ENCODE peak calls at places on chromosomes 11 and 22, in four cellular contexts. One of them, this sample, is unnamed.

GRCh38 chr11:96257972-96258951 is 84.7 kb downstream of the MAML2 start:
- DNase-seq in nephron progenitor cell: no peak
- DNase-seq in lower lobe of right lung: no peak
- DNase-seq in epithelial cell of proximal tubule: no peak
- DNase-seq in this sample: no peak

GRCh38 chr11:64266339-64266738 is 15.0 kb downstream of the PLCB3 start:
- DNase-seq in lower lobe of right lung: no peak
- DNase-seq in nephron progenitor cell: no peak
- DNase-seq in epithelial cell of proximal tubule: no peak
- DNase-seq in this sample: no peak

GRCh38 chr11:118691926-118692830 is 12.7 kb upstream of the TREH start:
- DNase-seq in nephron progenitor cell: no peak
- DNase-seq in lower lobe of right lung: no peak
- DNase-seq in epithelial cell of proximal tubule: no peak
- DNase-seq in this sample: no peak

GRCh38 chr11:98307827-98308491 is 712.8 kb upstream of the CNTN5 start:
- DNase-seq in nephron progenitor cell: no peak
- DNase-seq in lower lobe of right lung: no peak
- DNase-seq in epithelial cell of proximal tubule: no peak
- DNase-seq in this sample: no peak

GRCh38 chr11:27718346-27718852 is 18.1 kb upstream of the BDNF start:
- DNase-seq in epithelial cell of proximal tubule: peak; percentile 56
- DNase-seq in lower lobe of right lung: no peak
- DNase-seq in nephron progenitor cell: peak; percentile 73
- DNase-seq in this sample: no peak

GRCh38 chr11:67667490-67668190 is 6.8 kb downstream of the ALDH3B2 start:
- DNase-seq in epithelial cell of proximal tubule: no peak
- DNase-seq in lower lobe of right lung: no peak
- DNase-seq in nephron progenitor cell: no peak
- DNase-seq in this sample: no peak

GRCh38 chr11:72721689-72722049 is 30.5 kb downstream of the ARAP1 start:
- DNase-seq in nephron progenitor cell: no peak
- DNase-seq in epithelial cell of proximal tubule: no peak
- DNase-seq in lower lobe of right lung: peak; percentile 75
- DNase-seq in this sample: no peak

GRCh38 chr22:43777204-43777671 is 34.9 kb downstream of the EFCAB6 start:
- DNase-seq in nephron progenitor cell: no peak
- DNase-seq in epithelial cell of proximal tubule: peak; percentile 33
- DNase-seq in lower lobe of right lung: no peak
- DNase-seq in this sample: no peak

GRCh38 chr11:120179071-120179672 is 31.7 kb upstream of the OAF start:
- DNase-seq in lower lobe of right lung: no peak
- DNase-seq in epithelial cell of proximal tubule: no peak
- DNase-seq in nephron progenitor cell: no peak
- DNase-seq in this sample: no peak

GRCh38 chr11:121248496-121248895 is 44.1 kb upstream of the SC5D start:
- DNase-seq in lower lobe of right lung: no peak
- DNase-seq in nephron progenitor cell: no peak
- DNase-seq in epithelial cell of proximal tubule: no peak
- DNase-seq in this sample: no peak

GRCh38 chr11:63761870-63762661 is 6.5 kb downstream of the ZFTA start:
- DNase-seq in epithelial cell of proximal tubule: no peak
- DNase-seq in nephron progenitor cell: peak; percentile 40
- DNase-seq in lower lobe of right lung: no peak
- DNase-seq in this sample: no peak

GRCh38 chr22:45317551-45318167 is 7.9 kb downstream of the FAM118A start:
- DNase-seq in nephron progenitor cell: no peak
- DNase-seq in epithelial cell of proximal tubule: no peak
- DNase-seq in lower lobe of right lung: no peak
- DNase-seq in this sample: no peak

GRCh38 chr11:16124390-16124789 is 232.0 kb downstream of the SOX6 start:
- DNase-seq in nephron progenitor cell: no peak
- DNase-seq in epithelial cell of proximal tubule: no peak
- DNase-seq in lower lobe of right lung: no peak
- DNase-seq in this sample: no peak

GRCh38 chr11:106077609-106078517 is at the start of gene AASDHPPT:
- DNase-seq in lower lobe of right lung: no peak
- DNase-seq in nephron progenitor cell: peak; percentile 68
- DNase-seq in epithelial cell of proximal tubule: no peak
- DNase-seq in this sample: no peak

GRCh38 chr22:46056169-46057041 is 79.4 kb upstream of the WNT7B start:
- DNase-seq in nephron progenitor cell: no peak
- DNase-seq in lower lobe of right lung: peak; percentile 54
- DNase-seq in epithelial cell of proximal tubule: no peak
- DNase-seq in this sample: no peak

GRCh38 chr22:49589811-49590210 is 237.9 kb downstream of the BRD1 start:
- DNase-seq in epithelial cell of proximal tubule: no peak
- DNase-seq in lower lobe of right lung: peak; percentile 30
- DNase-seq in nephron progenitor cell: no peak
- DNase-seq in this sample: no peak

DNA sequence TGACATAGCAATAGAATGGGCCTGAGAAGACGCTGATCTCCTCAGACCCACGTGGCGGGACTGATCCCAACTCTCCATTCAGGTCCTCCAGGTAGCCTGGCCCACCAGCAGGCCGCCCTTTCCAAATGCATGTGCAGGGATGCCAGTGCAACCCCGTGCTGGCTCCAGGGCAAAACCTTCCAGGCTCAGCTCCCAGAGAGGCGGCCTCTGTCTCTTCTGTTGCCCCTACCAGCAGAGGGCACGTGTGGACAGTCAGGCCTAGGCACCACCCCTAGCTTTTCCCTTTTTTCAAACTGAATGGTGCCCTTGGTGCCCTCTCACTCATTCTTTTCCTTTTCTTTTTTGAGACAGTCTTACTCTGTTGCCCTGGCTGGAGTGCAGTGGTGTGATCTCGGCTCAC is 121.7 kb downstream of the OSBP2 start:
- DNase-seq in nephron progenitor cell: no peak
- DNase-seq in lower lobe of right lung: no peak
- DNase-seq in epithelial cell of proximal tubule: no peak
- DNase-seq in this sample: no peak
- TF ChIP-seq CTCF in nephron progenitor cell: no peak
- TF ChIP-seq CTCF in lower lobe of right lung: no peak
- TF ChIP-seq CTCF in epithelial cell of proximal tubule: peak; percentile 18
- TF ChIP-seq CTCF in this sample: no peak

GRCh38 chr11:22189660-22190059 is 3.2 kb upstream of the ANO5 start:
- DNase-seq in epithelial cell of proximal tubule: no peak
- DNase-seq in lower lobe of right lung: no peak
- DNase-seq in nephron progenitor cell: no peak
- DNase-seq in this sample: no peak

GRCh38 chr11:22192642-22193347 is at the start of gene ANO5:
- DNase-seq in nephron progenitor cell: peak; percentile 86
- DNase-seq in epithelial cell of proximal tubule: no peak
- DNase-seq in lower lobe of right lung: peak; percentile 73
- DNase-seq in this sample: peak; percentile 46

GRCh38 chr11:22190827-22191463 is 1.9 kb upstream of the ANO5 start:
- DNase-seq in lower lobe of right lung: no peak
- DNase-seq in nephron progenitor cell: no peak
- DNase-seq in epithelial cell of proximal tubule: no peak
- DNase-seq in this sample: no peak

GRCh38 chr11:22193348-22194051 is 615 bp downstream of the ANO5 start:
- DNase-seq in epithelial cell of proximal tubule: no peak
- DNase-seq in nephron progenitor cell: peak; percentile 46
- DNase-seq in lower lobe of right lung: peak; percentile 48
- DNase-seq in this sample: no peak

DNA sequence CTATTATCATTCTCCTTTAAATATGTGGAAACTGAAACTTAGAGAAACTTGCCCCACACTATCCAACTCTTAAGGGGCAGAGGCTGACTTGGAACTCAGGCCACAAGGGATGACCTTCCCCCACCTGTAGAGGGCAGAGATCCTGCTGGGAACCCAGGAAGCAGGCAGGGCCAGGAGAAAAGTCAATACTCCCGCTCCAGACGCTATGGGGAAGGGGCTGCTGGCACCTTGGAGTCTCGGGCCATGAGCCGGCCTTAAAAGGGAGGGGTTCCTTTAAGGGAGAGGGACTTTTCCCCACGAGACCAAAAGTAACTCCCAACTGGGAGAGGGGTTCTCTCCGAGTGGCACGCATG is 620 bp upstream of the ANO5 start:
- DNase-seq in epithelial cell of proximal tubule: no peak
- DNase-seq in nephron progenitor cell: no peak
- DNase-seq in lower lobe of right lung: no peak
- DNase-seq in this sample: no peak
- TF ChIP-seq CTCF in epithelial cell of proximal tubule: peak; percentile 53
- TF ChIP-seq CTCF in nephron progenitor cell: peak; percentile 16
- TF ChIP-seq CTCF in lower lobe of right lung: peak; percentile 27
- TF ChIP-seq CTCF in this sample: no peak

GRCh38 chr11:66543263-66544107 is 2.4 kb downstream of the ZDHHC24 start:
- DNase-seq in lower lobe of right lung: peak; percentile 66
- DNase-seq in epithelial cell of proximal tubule: no peak
- DNase-seq in nephron progenitor cell: peak; percentile 70
- DNase-seq in this sample: no peak
- TF ChIP-seq CTCF in lower lobe of right lung: peak; percentile 53
- TF ChIP-seq CTCF in epithelial cell of proximal tubule: no peak
- TF ChIP-seq CTCF in nephron progenitor cell: peak; percentile 36
- TF ChIP-seq CTCF in this sample: peak; percentile 45

GRCh38 chr22:20128902-20129746 is 2.5 kb upstream of the ZDHHC8 start:
- DNase-seq in nephron progenitor cell: no peak
- DNase-seq in epithelial cell of proximal tubule: no peak
- DNase-seq in lower lobe of right lung: no peak
- DNase-seq in this sample: no peak
- TF ChIP-seq CTCF in nephron progenitor cell: peak; percentile 13
- TF ChIP-seq CTCF in epithelial cell of proximal tubule: peak; percentile 57
- TF ChIP-seq CTCF in lower lobe of right lung: no peak
- TF ChIP-seq CTCF in this sample: peak; percentile 27

DNA sequence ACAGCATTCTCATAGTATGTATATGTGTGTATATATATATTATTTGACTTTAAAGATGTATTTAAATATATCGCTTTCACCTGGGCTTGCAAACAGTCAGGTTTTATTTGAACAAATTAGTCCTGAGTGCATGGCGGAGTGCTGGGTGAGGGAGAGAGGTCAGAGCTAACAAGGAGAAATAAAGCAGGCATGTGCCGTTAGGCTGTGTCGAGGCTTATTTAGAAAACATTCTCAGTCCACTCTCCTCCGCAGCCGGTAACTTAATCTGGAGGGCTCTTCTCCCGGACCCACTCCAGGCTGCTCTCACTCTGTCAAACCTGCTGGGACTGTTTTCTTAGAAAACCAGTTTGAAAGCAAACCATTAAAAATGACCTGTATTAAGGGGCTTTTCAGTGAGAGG is 455.9 kb downstream of the MN1 start:
- DNase-seq in nephron progenitor cell: peak; percentile 16
- DNase-seq in epithelial cell of proximal tubule: no peak
- DNase-seq in lower lobe of right lung: no peak
- DNase-seq in this sample: no peak
- TF ChIP-seq CTCF in nephron progenitor cell: no peak
- TF ChIP-seq CTCF in epithelial cell of proximal tubule: no peak
- TF ChIP-seq CTCF in lower lobe of right lung: no peak
- TF ChIP-seq CTCF in this sample: no peak

GRCh38 chr22:42072606-42073330 is 1.3 kb upstream of the PHETA2 start:
- DNase-seq in lower lobe of right lung: no peak
- DNase-seq in epithelial cell of proximal tubule: no peak
- DNase-seq in nephron progenitor cell: no peak
- DNase-seq in this sample: no peak
- TF ChIP-seq CTCF in lower lobe of right lung: no peak
- TF ChIP-seq CTCF in epithelial cell of proximal tubule: peak; percentile 6
- TF ChIP-seq CTCF in nephron progenitor cell: no peak
- TF ChIP-seq CTCF in this sample: no peak

This sample was measured in CD14-positive monocyte.